ENCODE peak calls at places on chromosome 9, in nine cellular contexts. One of them, this sample, is unnamed.

GRCh38 chr9:127389391-127390242 is 7.4 kb upstream of the SLC2A8 start:
- DNase-seq in GM06990: no peak
- DNase-seq in heart left ventricle: no peak
- DNase-seq in AG04450: no peak
- DNase-seq in brain microvascular endothelial cell: no peak
- DNase-seq in AG09309: no peak
- DNase-seq in transverse colon: no peak
- DNase-seq in RWPE2: no peak
- DNase-seq in MM.1S: no peak
- DNase-seq in this sample: no peak

GRCh38 chr9:95724253-95724991 is 151.1 kb upstream of the ERCC6L2 start:
- DNase-seq in GM06990: peak
- DNase-seq in heart left ventricle: no peak
- DNase-seq in AG04450: no peak
- DNase-seq in brain microvascular endothelial cell: no peak
- DNase-seq in AG09309: no peak
- DNase-seq in transverse colon: peak
- DNase-seq in RWPE2: no peak
- DNase-seq in MM.1S: peak
- DNase-seq in this sample: no peak

GRCh38 chr9:34262971-34263370 is 66.1 kb downstream of the KIF24 start:
- DNase-seq in GM06990: no peak
- DNase-seq in heart left ventricle: no peak
- DNase-seq in AG04450: no peak
- DNase-seq in brain microvascular endothelial cell: no peak
- DNase-seq in AG09309: no peak
- DNase-seq in transverse colon: no peak
- DNase-seq in RWPE2: no peak
- DNase-seq in MM.1S: no peak
- DNase-seq in this sample: no peak

GRCh38 chr9:126984969-126985368 is 70.4 kb downstream of the RALGPS1 start:
- DNase-seq in GM06990: no peak
- DNase-seq in heart left ventricle: no peak
- DNase-seq in AG04450: no peak
- DNase-seq in brain microvascular endothelial cell: no peak
- DNase-seq in AG09309: no peak
- DNase-seq in transverse colon: peak
- DNase-seq in RWPE2: no peak
- DNase-seq in MM.1S: no peak
- DNase-seq in this sample: no peak

GRCh38 chr9:113479150-113479761 is 15.7 kb downstream of the RGS3 start:
- DNase-seq in GM06990: no peak
- DNase-seq in heart left ventricle: no peak
- DNase-seq in AG04450: no peak
- DNase-seq in brain microvascular endothelial cell: no peak
- DNase-seq in AG09309: no peak
- DNase-seq in transverse colon: peak
- DNase-seq in RWPE2: no peak
- DNase-seq in MM.1S: no peak
- DNase-seq in this sample: peak

GRCh38 chr9:137764981-137765380 is 112.6 kb upstream of the CACNA1B start:
- DNase-seq in GM06990: no peak
- DNase-seq in heart left ventricle: no peak
- DNase-seq in AG04450: no peak
- DNase-seq in brain microvascular endothelial cell: no peak
- DNase-seq in AG09309: no peak
- DNase-seq in transverse colon: no peak
- DNase-seq in RWPE2: no peak
- DNase-seq in MM.1S: no peak
- DNase-seq in this sample: peak

GRCh38 chr9:131845286-131846011 is 105.6 kb upstream of the RAPGEF1 start:
- DNase-seq in GM06990: no peak
- DNase-seq in heart left ventricle: no peak
- DNase-seq in AG04450: no peak
- DNase-seq in brain microvascular endothelial cell: no peak
- DNase-seq in AG09309: no peak
- DNase-seq in transverse colon: no peak
- DNase-seq in RWPE2: no peak
- DNase-seq in MM.1S: no peak
- DNase-seq in this sample: no peak

GRCh38 chr9:125908138-125908537 is 161.0 kb downstream of the PBX3 start:
- DNase-seq in GM06990: no peak
- DNase-seq in heart left ventricle: no peak
- DNase-seq in AG04450: no peak
- DNase-seq in brain microvascular endothelial cell: no peak
- DNase-seq in AG09309: no peak
- DNase-seq in transverse colon: no peak
- DNase-seq in RWPE2: no peak
- DNase-seq in MM.1S: no peak
- DNase-seq in this sample: peak

GRCh38 chr9:127931092-127931881 is 710 bp upstream of the PIP5KL1 start:
- DNase-seq in GM06990: no peak
- DNase-seq in heart left ventricle: no peak
- DNase-seq in AG04450: no peak
- DNase-seq in brain microvascular endothelial cell: peak
- DNase-seq in AG09309: no peak
- DNase-seq in transverse colon: no peak
- DNase-seq in RWPE2: no peak
- DNase-seq in MM.1S: peak
- DNase-seq in this sample: peak

GRCh38 chr9:36074870-36075532 is 38.3 kb downstream of the RECK start:
- DNase-seq in GM06990: no peak
- DNase-seq in heart left ventricle: peak
- DNase-seq in AG04450: peak
- DNase-seq in brain microvascular endothelial cell: peak
- DNase-seq in AG09309: peak
- DNase-seq in transverse colon: peak
- DNase-seq in RWPE2: peak
- DNase-seq in MM.1S: no peak
- DNase-seq in this sample: peak

GRCh38 chr9:129139233-129139992 is 28.2 kb downstream of the PTPA start:
- DNase-seq in GM06990: peak
- DNase-seq in heart left ventricle: peak
- DNase-seq in AG04450: peak
- DNase-seq in brain microvascular endothelial cell: peak
- DNase-seq in AG09309: peak
- DNase-seq in transverse colon: peak
- DNase-seq in RWPE2: no peak
- DNase-seq in MM.1S: peak
- DNase-seq in this sample: peak

GRCh38 chr9:129139993-129140396 is 28.8 kb downstream of the PTPA start:
- DNase-seq in GM06990: peak
- DNase-seq in heart left ventricle: peak
- DNase-seq in AG04450: peak
- DNase-seq in brain microvascular endothelial cell: peak
- DNase-seq in AG09309: peak
- DNase-seq in transverse colon: peak
- DNase-seq in RWPE2: peak
- DNase-seq in MM.1S: peak
- DNase-seq in this sample: peak

GRCh38 chr9:129142115-129142514 is 30.9 kb downstream of the PTPA start:
- DNase-seq in GM06990: no peak
- DNase-seq in heart left ventricle: no peak
- DNase-seq in AG04450: no peak
- DNase-seq in brain microvascular endothelial cell: no peak
- DNase-seq in AG09309: no peak
- DNase-seq in transverse colon: no peak
- DNase-seq in RWPE2: no peak
- DNase-seq in MM.1S: no peak
- DNase-seq in this sample: no peak

GRCh38 chr9:129141066-129142041 is 30.1 kb downstream of the PTPA start:
- DNase-seq in GM06990: peak
- DNase-seq in heart left ventricle: peak
- DNase-seq in AG04450: peak
- DNase-seq in brain microvascular endothelial cell: peak
- DNase-seq in AG09309: peak
- DNase-seq in transverse colon: peak
- DNase-seq in RWPE2: no peak
- DNase-seq in MM.1S: no peak
- DNase-seq in this sample: peak

GRCh38 chr9:129140397-129141065 is 29.3 kb downstream of the PTPA start:
- DNase-seq in GM06990: peak
- DNase-seq in heart left ventricle: peak
- DNase-seq in AG04450: no peak
- DNase-seq in brain microvascular endothelial cell: peak
- DNase-seq in AG09309: no peak
- DNase-seq in transverse colon: peak
- DNase-seq in RWPE2: no peak
- DNase-seq in MM.1S: peak
- DNase-seq in this sample: peak
- TF ChIP-seq CTCF in GM06990: no peak
- TF ChIP-seq CTCF in heart left ventricle: no peak
- TF ChIP-seq CTCF in AG04450: no peak
- TF ChIP-seq CTCF in brain microvascular endothelial cell: no peak
- TF ChIP-seq CTCF in AG09309: no peak
- TF ChIP-seq CTCF in transverse colon: no peak
- TF ChIP-seq CTCF in RWPE2: no peak
- TF ChIP-seq CTCF in MM.1S: no peak
- TF ChIP-seq CTCF in this sample: no peak

DNA sequence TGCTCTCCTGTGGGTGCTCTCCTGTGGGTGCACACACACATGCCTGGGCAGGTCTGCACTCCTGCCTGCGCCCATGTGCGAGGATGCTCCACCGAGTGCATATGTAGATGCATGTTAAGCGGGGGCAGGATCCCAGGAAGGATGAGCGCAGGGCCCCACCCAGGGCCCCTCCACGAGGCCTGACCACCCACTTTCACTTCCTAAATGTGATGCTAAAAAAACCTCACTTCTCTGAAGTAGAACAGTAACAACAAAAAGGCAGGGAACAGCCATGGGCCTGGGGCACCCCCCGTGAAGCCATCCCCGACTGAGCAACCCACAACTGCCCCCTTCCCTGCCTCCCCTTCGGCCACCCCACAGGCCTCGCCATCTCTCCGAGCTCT is 48.2 kb upstream of the SARDH start:
- DNase-seq in GM06990: peak
- DNase-seq in heart left ventricle: no peak
- DNase-seq in AG04450: no peak
- DNase-seq in brain microvascular endothelial cell: no peak
- DNase-seq in AG09309: no peak
- DNase-seq in transverse colon: peak
- DNase-seq in RWPE2: no peak
- DNase-seq in MM.1S: no peak
- DNase-seq in this sample: no peak
- H3K4me3 ChIP-seq in GM06990: no peak
- H3K4me3 ChIP-seq in heart left ventricle: no peak
- H3K4me3 ChIP-seq in AG04450: no peak
- H3K4me3 ChIP-seq in brain microvascular endothelial cell: no peak
- H3K4me3 ChIP-seq in AG09309: no peak
- H3K4me3 ChIP-seq in transverse colon: no peak
- H3K4me3 ChIP-seq in RWPE2: no peak
- H3K4me3 ChIP-seq in MM.1S: no peak
- H3K4me3 ChIP-seq in this sample: no peak

GRCh38 chr9:3848445-3849114 is 322.8 kb upstream of the RFX3 start:
- DNase-seq in GM06990: no peak
- DNase-seq in heart left ventricle: no peak
- DNase-seq in AG04450: no peak
- DNase-seq in brain microvascular endothelial cell: no peak
- DNase-seq in AG09309: no peak
- DNase-seq in transverse colon: no peak
- DNase-seq in RWPE2: no peak
- DNase-seq in MM.1S: no peak
- DNase-seq in this sample: peak
- TF ChIP-seq CTCF in GM06990: no peak
- TF ChIP-seq CTCF in heart left ventricle: no peak
- TF ChIP-seq CTCF in AG04450: no peak
- TF ChIP-seq CTCF in brain microvascular endothelial cell: peak
- TF ChIP-seq CTCF in AG09309: no peak
- TF ChIP-seq CTCF in transverse colon: no peak
- TF ChIP-seq CTCF in RWPE2: peak
- TF ChIP-seq CTCF in MM.1S: no peak
- TF ChIP-seq CTCF in this sample: peak

GRCh38 chr9:129989740-129990139 is 53.2 kb downstream of the FNBP1 start:
- DNase-seq in GM06990: no peak
- DNase-seq in heart left ventricle: no peak
- DNase-seq in AG04450: no peak
- DNase-seq in brain microvascular endothelial cell: peak
- DNase-seq in AG09309: no peak
- DNase-seq in transverse colon: no peak
- DNase-seq in RWPE2: no peak
- DNase-seq in MM.1S: no peak
- DNase-seq in this sample: peak
- H3K4me3 ChIP-seq in GM06990: peak
- H3K4me3 ChIP-seq in heart left ventricle: no peak
- H3K4me3 ChIP-seq in AG04450: no peak
- H3K4me3 ChIP-seq in brain microvascular endothelial cell: no peak
- H3K4me3 ChIP-seq in AG09309: no peak
- H3K4me3 ChIP-seq in transverse colon: no peak
- H3K4me3 ChIP-seq in RWPE2: no peak
- H3K4me3 ChIP-seq in MM.1S: no peak
- H3K4me3 ChIP-seq in this sample: no peak

This sample was measured in choroid plexus epithelial cell.